ENCODE peak calls at places on chromosomes 7 and 10, in six cellular contexts. F is left lung; Q is AG04449; D is left colon; S is stimulated activated CD4-positive, alpha-beta T cell treated with anti-CD3 and anti-CD28 coated beads, Interleukin-1b, Interleukin-23, amount 100 ng/mL, for 4 hours; Z is Daoy. T is an unnamed sample.

GRCh38 chr10:98364432-98365102 is 50.4 kb downstream of the PYROXD2 start:
- DNase-seq in F (no peak), Q (no peak), D (no peak), S (no peak), Z (no peak), T (no peak)

GRCh38 chr7:88289505-88290129 is 17.1 kb downstream of the STEAP4 start:
- DNase-seq in F (no peak), Q (no peak), D (no peak), S (no peak), Z (peak; percentile 46), T (no peak)

GRCh38 chr10:3172081-3172445 is 519 bp downstream of the PITRM1 start:
- DNase-seq in F (no peak), Q (no peak), D (no peak), S (peak; percentile 40), Z (peak; percentile 58), T (no peak)

GRCh38 chr7:157522189-157522588 is 185.4 kb downstream of the DNAJB6 start:
- DNase-seq in F (no peak), Q (no peak), D (no peak), S (no peak), Z (no peak), T (no peak)

GRCh38 chr10:132289439-132289838 is 18.3 kb downstream of the STK32C start:
- DNase-seq in F (no peak), Q (no peak), D (no peak), S (no peak), Z (no peak), T (no peak)

GRCh38 chr10:9301148-9301547 is 1246.7 kb downstream of the GATA3 start:
- DNase-seq in F (no peak), Q (no peak), D (no peak), S (no peak), Z (peak; percentile 2), T (no peak)

GRCh38 chr10:86815035-86815617 is 58.7 kb downstream of the BMPR1A start:
- DNase-seq in F (no peak), Q (no peak), D (no peak), S (no peak), Z (no peak), T (no peak)

GRCh38 chr10:30028006-30028441 is 31.4 kb downstream of the JCAD start:
- DNase-seq in F (no peak), Q (no peak), D (peak; percentile 37), S (no peak), Z (no peak), T (no peak)

GRCh38 chr10:55630491-55631056 is 730.5 kb downstream of the ZWINT start:
- DNase-seq in F (peak; percentile 53), Q (no peak), D (no peak), S (no peak), Z (no peak), T (no peak)

GRCh38 chr10:34116780-34117179 is 698.3 kb downstream of the PARD3 start:
- DNase-seq in F (no peak), Q (no peak), D (no peak), S (no peak), Z (no peak), T (no peak)

GRCh38 chr7:122143376-122143750 is 686 bp downstream of the AASS start:
- DNase-seq in F (peak; percentile 79), Q (no peak), D (no peak), S (no peak), Z (peak; percentile 64), T (no peak)

GRCh38 chr10:88755753-88756152 is 4.1 kb upstream of the LIPN start:
- DNase-seq in F (no peak), Q (no peak), D (no peak), S (no peak), Z (no peak), T (no peak)

GRCh38 chr10:52644678-52645434 is 127.7 kb downstream of the MBL2 start:
- DNase-seq in F (no peak), Q (no peak), D (no peak), S (no peak), Z (peak; percentile 24), T (peak; percentile 22)

GRCh38 chr7:154928136-154929005 is 74.6 kb downstream of the PAXIP1 start:
- DNase-seq in F (no peak), Q (peak; percentile 73), D (peak; percentile 47), S (no peak), Z (peak; percentile 80), T (no peak)

GRCh38 chr10:123043409-123043925 is 34.7 kb downstream of the ACADSB start:
- DNase-seq in F (no peak), Q (no peak), D (peak; percentile 38), S (peak; percentile 1), Z (peak; percentile 59), T (peak; percentile 64)

GRCh38 chr10:69409968-69410367 is 6.8 kb downstream of the TACR2 start:
- DNase-seq in F (no peak), Q (no peak), D (no peak), S (no peak), Z (no peak), T (no peak)

GRCh38 chr10:50322075-50322474 is 70.8 kb upstream of the ASAH2 start:
- DNase-seq in F (no peak), Q (no peak), D (no peak), S (no peak), Z (peak; percentile 37), T (no peak)

GRCh38 chr10:43461950-43462349 is 25.0 kb downstream of the ZNF487 start:
- DNase-seq in F (no peak), Q (peak; percentile 55), D (no peak), S (no peak), Z (peak; percentile 48), T (peak; percentile 54)

GRCh38 chr7:15345216-15345615 is 216.6 kb downstream of the AGMO start:
- DNase-seq in F (no peak), Q (no peak), D (no peak), S (no peak), Z (no peak), T (no peak)

GRCh38 chr10:1504286-1504685 is 233.0 kb downstream of the ADARB2 start:
- DNase-seq in F (no peak), Q (no peak), D (no peak), S (no peak), Z (no peak), T (no peak)

GRCh38 chr7:22810843-22811242 is 11.8 kb downstream of the TOMM7 start:
- DNase-seq in F (no peak), Q (no peak), D (no peak), S (no peak), Z (no peak), T (no peak)

GRCh38 chr10:112182808-112183328 is 697 bp downstream of the GPAM start:
- DNase-seq in F (no peak), Q (no peak), D (no peak), S (no peak), Z (no peak), T (no peak)

T was measured in iPS DF 6.9.